ENCODE peak calls at places on chromosomes 5 and 9, in six cellular contexts. O, T, U, A, Q and V are unnamed samples.

GRCh38 chr5:22591461-22591860 is 261.7 kb downstream of the CDH12 start:
- DNase-seq in O (no peak), T (no peak), U (no peak), A (no peak), Q (no peak), V (no peak)

GRCh38 chr5:156850206-156850751 is at the start of gene PPP1R2B:
- DNase-seq in O (no peak), T (no peak), U (no peak), A (no peak), Q (no peak), V (no peak)

GRCh38 chr9:99350461-99350860 is 128.4 kb downstream of the SEC61B start:
- DNase-seq in O (no peak), T (no peak), U (no peak), A (no peak), Q (no peak), V (no peak)

GRCh38 chr9:93949694-93950449 is 5.3 kb downstream of the BARX1 start:
- DNase-seq in O (no peak), T (no peak), U (no peak), A (no peak), Q (no peak), V (no peak)

GRCh38 chr9:88388886-88389617 is 808 bp downstream of the SPIN1 start:
- DNase-seq in O (peak), T (peak), U (peak), A (peak), Q (peak), V (peak)

GRCh38 chr5:83720805-83721431 is at the start of gene HAPLN1:
- DNase-seq in O (no peak), T (no peak), U (no peak), A (no peak), Q (peak), V (peak)

GRCh38 chr5:67974054-67974453 is 241.5 kb upstream of the PIK3R1 start:
- DNase-seq in O (no peak), T (no peak), U (no peak), A (no peak), Q (no peak), V (no peak)

GRCh38 chr5:101473483-101473882 is 570.4 kb upstream of the ST8SIA4 start:
- DNase-seq in O (no peak), T (no peak), U (no peak), A (peak), Q (peak), V (peak)

GRCh38 chr5:96256795-96257470 is 176.1 kb downstream of the PCSK1 start:
- DNase-seq in O (no peak), T (peak), U (peak), A (peak), Q (peak), V (peak)

GRCh38 chr9:92097997-92098482 is 17.2 kb downstream of the SPTLC1 start:
- DNase-seq in O (no peak), T (peak), U (peak), A (peak), Q (peak), V (peak)

GRCh38 chr5:35640623-35641022 is 23.0 kb downstream of the SPEF2 start:
- DNase-seq in O (no peak), T (no peak), U (no peak), A (no peak), Q (no peak), V (peak)

GRCh38 chr5:79396265-79396664 is 117.7 kb downstream of the HOMER1 start:
- DNase-seq in O (no peak), T (no peak), U (peak), A (peak), Q (peak), V (peak)

DNA sequence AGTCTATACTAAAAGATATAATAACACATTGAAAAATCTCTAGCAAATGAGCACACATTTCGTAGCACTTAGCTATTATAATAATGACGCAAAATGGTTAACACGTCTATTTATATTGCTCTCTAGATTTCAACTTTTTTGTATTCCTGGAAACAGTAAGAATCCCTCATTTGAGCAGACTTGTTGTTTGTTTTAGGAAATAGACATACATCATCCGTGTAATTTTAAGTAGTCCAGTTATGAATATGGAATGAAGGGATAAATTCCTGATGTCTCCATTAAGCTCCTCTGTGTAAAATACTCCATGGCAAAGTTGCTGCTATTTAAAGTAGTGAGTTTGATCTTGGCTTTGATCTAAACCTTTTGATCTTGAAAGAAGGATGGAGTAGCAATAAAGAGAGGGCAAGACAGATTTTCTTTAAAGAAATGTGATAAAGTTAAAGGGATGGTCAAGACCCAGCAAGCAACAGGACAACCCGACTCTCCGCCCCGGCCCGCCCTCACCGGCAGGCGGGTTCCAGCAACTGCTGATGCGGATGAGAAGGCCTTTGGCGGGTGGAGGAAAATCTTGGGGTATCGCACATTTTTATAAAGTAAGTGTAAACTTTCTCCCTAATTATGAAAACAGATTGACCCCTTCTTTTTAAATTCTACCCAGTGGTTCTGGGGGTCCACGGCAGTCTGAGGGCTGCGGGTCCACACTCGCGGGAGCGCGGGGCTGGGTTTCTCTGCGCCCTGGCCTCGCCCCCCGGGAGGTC is 277.4 kb downstream of the AOPEP start:
- DNase-seq in O (peak), T (peak), U (peak), A (peak), Q (peak), V (peak)
- TF ChIP-seq CTCF in O (no peak), T (no peak), U (peak), A (no peak), Q (peak), V (peak)

GRCh38 chr9:35604578-35605335 is at the start of gene TESK1:
- DNase-seq in O (peak), T (peak), U (peak), A (peak), Q (peak), V (peak)

GRCh38 chr9:35605336-35606137 is 475 bp downstream of the TESK1 start:
- DNase-seq in O (no peak), T (peak), U (no peak), A (no peak), Q (no peak), V (peak)

GRCh38 chr9:35603986-35604577 is 980 bp upstream of the TESK1 start:
- DNase-seq in O (peak), T (peak), U (peak), A (peak), Q (peak), V (peak)

GRCh38 chr9:35606726-35607125 is 1.7 kb downstream of the TESK1 start:
- DNase-seq in O (no peak), T (no peak), U (no peak), A (no peak), Q (no peak), V (no peak)

GRCh38 chr9:35606138-35606504 is 1.1 kb downstream of the TESK1 start:
- DNase-seq in O (no peak), T (no peak), U (no peak), A (no peak), Q (no peak), V (no peak)
- H3K4me3 ChIP-seq in O (peak), T (peak), U (peak), A (peak), Q (peak), V (peak)

DNA sequence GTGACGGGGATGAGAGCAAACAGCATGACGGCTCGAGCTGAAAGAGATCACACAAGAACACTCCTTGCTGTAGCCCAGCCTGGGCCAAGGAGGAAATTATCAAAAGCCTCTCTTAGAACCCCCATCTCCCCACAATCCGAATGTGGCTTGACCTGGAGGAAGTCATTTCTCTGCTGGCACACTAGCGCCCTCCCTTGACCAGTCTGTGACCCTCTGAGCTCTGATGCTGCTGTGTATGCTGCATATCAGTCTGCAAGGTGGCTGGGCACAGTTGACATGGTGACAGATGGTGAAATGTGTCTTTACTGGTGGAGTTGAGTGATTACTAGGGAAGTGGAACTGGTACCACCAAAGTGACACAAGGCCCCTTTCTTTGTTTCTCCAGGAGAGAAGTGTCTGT is 3.3 kb downstream of the SLC46A2 start:
- DNase-seq in O (no peak), T (no peak), U (no peak), A (no peak), Q (no peak), V (no peak)
- TF ChIP-seq CTCF in O (no peak), T (no peak), U (peak), A (no peak), Q (no peak), V (peak)

GRCh38 chr9:120933310-120934044 is 6.9 kb upstream of the TRAF1 start:
- DNase-seq in O (no peak), T (no peak), U (no peak), A (no peak), Q (no peak), V (no peak)

GRCh38 chr9:120928720-120929389 is 2.3 kb upstream of the TRAF1 start:
- DNase-seq in O (no peak), T (peak), U (no peak), A (no peak), Q (peak), V (peak)

GRCh38 chr9:120932086-120932818 is 5.7 kb upstream of the TRAF1 start:
- DNase-seq in O (no peak), T (no peak), U (no peak), A (no peak), Q (no peak), V (no peak)

GRCh38 chr9:120929392-120929791 is 2.8 kb upstream of the TRAF1 start:
- DNase-seq in O (no peak), T (no peak), U (no peak), A (no peak), Q (no peak), V (no peak)

DNA sequence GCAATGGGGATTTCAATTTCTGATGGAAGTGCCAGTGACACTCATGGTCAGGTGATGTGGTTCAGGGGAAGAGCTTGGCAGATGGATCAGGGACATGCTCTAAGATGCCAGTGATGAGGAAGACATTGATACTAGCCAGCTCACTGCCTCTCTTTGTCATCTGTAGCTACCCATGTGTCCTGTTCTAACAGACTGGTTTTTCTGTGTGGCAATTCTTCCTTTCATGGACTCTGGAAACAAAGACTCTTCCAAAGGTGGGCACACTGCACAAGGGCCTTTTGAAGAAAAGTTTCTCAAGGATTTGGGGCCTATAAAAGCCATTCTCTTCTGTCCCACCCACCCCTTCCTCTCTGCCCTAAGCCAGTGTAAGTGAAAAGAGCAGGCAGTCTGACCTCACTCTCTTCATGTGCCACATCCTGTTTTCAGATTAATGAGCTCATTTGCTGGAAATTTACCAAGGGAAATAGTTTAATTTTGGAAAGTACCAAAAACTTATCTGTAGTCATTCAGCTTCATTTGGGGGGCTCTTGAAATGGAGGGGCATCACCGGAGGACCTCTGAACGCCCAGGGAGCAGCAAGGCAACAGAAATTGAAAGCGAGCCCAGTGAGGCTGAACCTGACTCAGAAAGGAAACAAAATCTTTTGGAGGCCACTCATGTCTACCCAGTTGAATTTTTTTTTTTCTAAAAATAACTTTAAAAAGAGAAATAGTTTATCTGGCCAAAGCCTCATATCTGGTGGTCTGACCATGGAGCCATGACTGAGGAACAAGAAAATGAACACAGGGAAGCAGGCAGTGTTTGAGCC is 4.9 kb upstream of the TRAF1 start:
- DNase-seq in O (no peak), T (no peak), U (no peak), A (peak), Q (peak), V (peak)
- H3K4me3 ChIP-seq in O (no peak), T (no peak), U (no peak), A (no peak), Q (no peak), V (no peak)

GRCh38 chr5:177382423-177383029 is 1.7 kb upstream of the SLC34A1 start:
- DNase-seq in O (no peak), T (no peak), U (no peak), A (no peak), Q (peak), V (peak)
- TF ChIP-seq CTCF in O (no peak), T (no peak), U (peak), A (peak), Q (peak), V (peak)

DNA sequence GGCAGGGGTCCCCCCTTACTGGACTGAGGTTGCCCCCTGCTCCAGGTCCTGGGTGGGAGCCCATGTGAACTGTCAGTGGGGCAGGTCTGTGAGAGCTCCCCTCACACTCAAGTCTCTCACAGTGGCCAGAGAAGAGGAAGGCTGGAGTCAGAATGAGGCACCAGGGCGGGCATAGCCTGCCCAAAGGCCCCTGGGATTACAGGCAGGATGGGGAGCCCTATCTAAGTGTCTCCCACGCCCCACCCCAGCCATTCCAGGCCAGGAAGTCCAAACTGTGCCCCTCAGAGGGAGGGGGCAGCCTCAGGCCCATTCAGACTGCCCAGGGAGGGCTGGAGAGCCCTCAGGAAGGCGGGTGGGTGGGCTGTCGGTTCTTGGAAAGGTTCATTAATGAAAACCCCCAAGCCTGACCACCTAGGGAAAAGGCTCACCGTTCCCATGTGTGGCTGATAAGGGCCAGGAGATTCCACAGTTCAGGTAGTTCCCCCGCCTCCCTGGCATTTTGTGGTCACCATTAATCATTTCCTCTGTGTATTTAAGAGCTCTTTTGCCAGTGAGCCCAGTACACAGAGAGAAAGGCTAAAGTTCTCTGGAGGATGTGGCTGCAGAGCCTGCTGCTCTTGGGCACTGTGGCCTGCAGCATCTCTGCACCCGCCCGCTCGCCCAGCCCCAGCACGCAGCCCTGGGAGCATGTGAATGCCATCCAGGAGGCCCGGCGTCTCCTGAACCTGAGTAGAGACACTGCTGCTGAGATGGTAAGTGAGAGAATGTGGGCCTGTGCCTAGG is at the start of gene CSF2:
- DNase-seq in O (peak), T (no peak), U (peak), A (peak), Q (no peak), V (peak)
- H3K4me3 ChIP-seq in O (no peak), T (no peak), U (no peak), A (no peak), Q (no peak), V (no peak)

GRCh38 chr9:122355336-122355875 is 15.4 kb upstream of the PTGS1 start:
- DNase-seq in O (no peak), T (no peak), U (no peak), A (no peak), Q (no peak), V (no peak)

GRCh38 chr9:122354536-122355199 is 16.2 kb upstream of the PTGS1 start:
- DNase-seq in O (no peak), T (no peak), U (no peak), A (no peak), Q (no peak), V (no peak)

GRCh38 chr9:122350577-122351355 is 20.1 kb upstream of the PTGS1 start:
- DNase-seq in O (no peak), T (peak), U (peak), A (no peak), Q (peak), V (peak)

GRCh38 chr9:122360891-122361290 is 9.9 kb upstream of the PTGS1 start:
- DNase-seq in O (no peak), T (no peak), U (peak), A (peak), Q (peak), V (no peak)

GRCh38 chr9:122356627-122357026 is 14.2 kb upstream of the PTGS1 start:
- DNase-seq in O (no peak), T (no peak), U (no peak), A (no peak), Q (no peak), V (no peak)
- TF ChIP-seq CTCF in O (peak), T (no peak), U (peak), A (peak), Q (peak), V (peak)

DNA sequence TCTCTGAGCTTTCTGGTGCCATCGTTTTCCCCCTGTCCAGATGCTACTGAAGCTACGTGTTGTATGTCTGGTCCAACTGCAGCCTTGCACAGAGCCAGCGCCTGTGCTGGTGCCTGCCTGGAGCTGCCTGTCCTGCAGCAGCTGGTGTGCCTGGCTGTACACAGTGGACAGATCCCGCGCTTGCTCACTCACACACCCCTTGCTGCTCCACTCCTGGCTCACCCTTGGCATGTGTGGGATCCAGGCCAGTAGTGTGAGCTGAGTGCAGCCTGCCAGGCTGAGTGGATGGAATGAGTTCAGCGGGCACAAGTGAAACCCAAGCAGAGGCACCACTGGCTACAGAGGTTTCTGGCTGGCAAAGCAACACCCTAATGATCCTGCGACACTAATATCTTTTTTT is 40.4 kb downstream of the FER start:
- DNase-seq in O (no peak), T (peak), U (no peak), A (no peak), Q (peak), V (no peak)
- H3K4me3 ChIP-seq in O (no peak), T (peak), U (no peak), A (no peak), Q (no peak), V (no peak)

DNA sequence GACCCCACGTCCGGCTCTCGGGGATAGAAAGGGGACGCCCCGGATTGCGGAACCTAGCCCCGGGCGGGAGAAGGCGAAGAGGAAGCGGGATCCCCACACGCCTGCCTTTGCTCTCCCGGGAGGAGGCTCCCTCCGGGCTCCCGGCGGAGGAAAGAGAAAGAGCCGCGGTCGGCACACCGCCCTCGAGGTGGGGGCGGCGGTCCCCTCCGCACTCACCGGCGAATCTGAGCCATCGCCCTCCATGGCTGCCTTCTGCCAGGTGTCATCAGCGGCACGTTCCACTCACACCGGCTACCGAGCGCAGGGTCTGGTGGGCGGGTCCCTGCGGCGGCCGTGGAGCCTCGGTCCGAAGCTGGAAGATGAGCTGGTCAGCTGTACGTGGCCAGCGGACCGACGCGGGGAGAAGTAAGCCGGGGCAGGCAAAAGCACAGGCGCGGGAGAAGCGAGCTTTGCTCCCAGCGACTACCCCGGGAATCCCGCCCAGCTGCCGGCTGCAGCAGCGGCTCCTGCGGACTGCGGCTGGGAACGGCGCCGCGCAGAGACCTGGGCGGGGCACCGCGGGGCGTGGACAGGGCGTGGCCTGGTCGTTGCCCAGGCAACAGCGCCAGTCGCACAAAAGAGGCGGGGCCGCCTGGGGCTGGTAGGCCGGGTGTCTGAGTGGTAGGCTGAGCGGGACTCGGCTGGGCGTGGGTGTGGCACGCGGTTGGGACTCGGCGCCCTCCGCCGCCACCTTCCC is at the start of gene TRIM36:
- DNase-seq in O (peak), T (peak), U (peak), A (peak), Q (peak), V (peak)
- TF ChIP-seq CTCF in O (no peak), T (peak), U (peak), A (no peak), Q (no peak), V (peak)

GRCh38 chr5:150413176-150413901 is 629 bp upstream of the CD74 start:
- DNase-seq in O (no peak), T (no peak), U (no peak), A (no peak), Q (no peak), V (no peak)
- H3K4me3 ChIP-seq in O (no peak), T (peak), U (no peak), A (no peak), Q (no peak), V (peak)